ENCODE peak calls at places on chromosomes 12 and 14, in five cellular contexts. O is stimulated activated CD8-positive, alpha-beta memory T cell treated with anti-CD3 and anti-CD28 coated beads, Interleukin-2, amount 100 ng/mL, for 1 hour; F is NCI-H2081; H is glutamatergic neuron; D is tibial artery. N is an unnamed sample.
A peak's percentile ranks its signal among the peaks of the same experiment; 100 is the strongest.

GRCh38 chr14:91320266-91320665 is 75.8 kb upstream of the GPR68 start:
- DNase-seq in F (no peak), H (no peak), O (no peak), D (no peak), N (no peak)

GRCh38 chr14:103905861-103906456 is 22.3 kb upstream of the TDRD9 start:
- DNase-seq in O (no peak), H (peak; percentile 50), D (no peak), F (no peak), N (peak; percentile 61)

GRCh38 chr12:118055144-118055557 is 5.8 kb downstream of the WSB2 start:
- DNase-seq in D (peak; percentile 30), H (peak; percentile 66), F (peak; percentile 26), O (peak; percentile 35), N (peak; percentile 77)

GRCh38 chr14:95431199-95432145 is 85.0 kb downstream of the SYNE3 start:
- DNase-seq in O (no peak), H (no peak), F (peak; percentile 6), D (no peak), N (peak; percentile 43)

GRCh38 chr14:26598081-26598671 is 343 bp upstream of the NOVA1 start:
- DNase-seq in H (peak; percentile 90), O (no peak), F (peak; percentile 95), D (peak; percentile 84), N (peak; percentile 95)

GRCh38 chr14:100606687-100607610 is 19.7 kb upstream of the BEGAIN start:
- DNase-seq in D (no peak), H (no peak), F (no peak), O (no peak), N (no peak)

GRCh38 chr12:56839489-56840442 is 76.6 kb downstream of the HSD17B6 start:
- DNase-seq in F (no peak), D (peak; percentile 33), O (no peak), H (peak; percentile 40), N (peak; percentile 78)

GRCh38 chr12:96365604-96366230 is 34.5 kb downstream of the CDK17 start:
- DNase-seq in D (no peak), H (no peak), O (no peak), F (no peak), N (no peak)

N was measured in WTC11.